ENCODE peak calls at places on chromosome 1, in ten cellular contexts. One of them, this sample, is unnamed.

GRCh38 chr1:93804412-93804811 is 74.6 kb downstream of the DNTTIP2 start:
- DNase-seq in activated CD4-positive, CD25-positive, alpha-beta regulatory T cell: no peak
- DNase-seq in NCI-H2171: no peak
- DNase-seq in AG09319: peak; percentile 78
- DNase-seq in GM23338: no peak
- DNase-seq in T-helper 1 cell: no peak
- DNase-seq in transverse colon: no peak
- DNase-seq in stimulated activated naive CD4-positive, alpha-beta T cell: no peak
- DNase-seq in NCI-H1092 treated with DMSO at 0.1 percent for 48 hours: no peak
- DNase-seq in ELF-1: no peak
- DNase-seq in this sample: no peak

GRCh38 chr1:243884603-243885002 is 34.6 kb upstream of the AKT3 start:
- DNase-seq in transverse colon: no peak
- DNase-seq in stimulated activated naive CD4-positive, alpha-beta T cell: no peak
- DNase-seq in ELF-1: no peak
- DNase-seq in AG09319: no peak
- DNase-seq in GM23338: no peak
- DNase-seq in T-helper 1 cell: no peak
- DNase-seq in NCI-H1092 treated with DMSO at 0.1 percent for 48 hours: no peak
- DNase-seq in NCI-H2171: no peak
- DNase-seq in activated CD4-positive, CD25-positive, alpha-beta regulatory T cell: no peak
- DNase-seq in this sample: no peak

GRCh38 chr1:160834945-160835565 is 27.6 kb downstream of the CD244 start:
- DNase-seq in NCI-H2171: no peak
- DNase-seq in GM23338: peak; percentile 83
- DNase-seq in T-helper 1 cell: peak; percentile 35
- DNase-seq in NCI-H1092 treated with DMSO at 0.1 percent for 48 hours: peak; percentile 4
- DNase-seq in transverse colon: peak; percentile 28
- DNase-seq in AG09319: no peak
- DNase-seq in stimulated activated naive CD4-positive, alpha-beta T cell: peak; percentile 26
- DNase-seq in activated CD4-positive, CD25-positive, alpha-beta regulatory T cell: no peak
- DNase-seq in ELF-1: peak; percentile 15
- DNase-seq in this sample: no peak

GRCh38 chr1:201266774-201267173 is 16.5 kb upstream of the PKP1 start:
- DNase-seq in AG09319: peak; percentile 77
- DNase-seq in GM23338: no peak
- DNase-seq in T-helper 1 cell: no peak
- DNase-seq in activated CD4-positive, CD25-positive, alpha-beta regulatory T cell: no peak
- DNase-seq in transverse colon: no peak
- DNase-seq in NCI-H1092 treated with DMSO at 0.1 percent for 48 hours: no peak
- DNase-seq in stimulated activated naive CD4-positive, alpha-beta T cell: no peak
- DNase-seq in ELF-1: no peak
- DNase-seq in NCI-H2171: no peak
- DNase-seq in this sample: no peak

GRCh38 chr1:3068400-3069361 is at the start of gene PRDM16:
- DNase-seq in GM23338: peak; percentile 78
- DNase-seq in transverse colon: no peak
- DNase-seq in stimulated activated naive CD4-positive, alpha-beta T cell: no peak
- DNase-seq in NCI-H1092 treated with DMSO at 0.1 percent for 48 hours: peak; percentile 3
- DNase-seq in AG09319: peak; percentile 4
- DNase-seq in ELF-1: no peak
- DNase-seq in T-helper 1 cell: no peak
- DNase-seq in activated CD4-positive, CD25-positive, alpha-beta regulatory T cell: no peak
- DNase-seq in NCI-H2171: peak; percentile 66
- DNase-seq in this sample: no peak

GRCh38 chr1:225944951-225945350 is 3.9 kb upstream of the LEFTY2 start:
- DNase-seq in ELF-1: peak; percentile 27
- DNase-seq in NCI-H2171: no peak
- DNase-seq in T-helper 1 cell: no peak
- DNase-seq in stimulated activated naive CD4-positive, alpha-beta T cell: no peak
- DNase-seq in transverse colon: no peak
- DNase-seq in activated CD4-positive, CD25-positive, alpha-beta regulatory T cell: no peak
- DNase-seq in GM23338: no peak
- DNase-seq in AG09319: no peak
- DNase-seq in NCI-H1092 treated with DMSO at 0.1 percent for 48 hours: no peak
- DNase-seq in this sample: no peak

GRCh38 chr1:18557621-18558465 is 72.8 kb upstream of the PAX7 start:
- DNase-seq in activated CD4-positive, CD25-positive, alpha-beta regulatory T cell: no peak
- DNase-seq in transverse colon: peak; percentile 16
- DNase-seq in stimulated activated naive CD4-positive, alpha-beta T cell: no peak
- DNase-seq in NCI-H1092 treated with DMSO at 0.1 percent for 48 hours: peak; percentile 78
- DNase-seq in ELF-1: peak; percentile 92
- DNase-seq in GM23338: peak; percentile 83
- DNase-seq in NCI-H2171: no peak
- DNase-seq in T-helper 1 cell: no peak
- DNase-seq in AG09319: no peak
- DNase-seq in this sample: no peak

GRCh38 chr1:161838885-161839284 is 72.8 kb downstream of the ATF6 start:
- DNase-seq in NCI-H1092 treated with DMSO at 0.1 percent for 48 hours: no peak
- DNase-seq in transverse colon: no peak
- DNase-seq in AG09319: no peak
- DNase-seq in NCI-H2171: no peak
- DNase-seq in stimulated activated naive CD4-positive, alpha-beta T cell: no peak
- DNase-seq in activated CD4-positive, CD25-positive, alpha-beta regulatory T cell: no peak
- DNase-seq in GM23338: no peak
- DNase-seq in ELF-1: no peak
- DNase-seq in T-helper 1 cell: no peak
- DNase-seq in this sample: no peak

GRCh38 chr1:112872551-112872962 is 83.4 kb downstream of the SLC16A1 start:
- DNase-seq in activated CD4-positive, CD25-positive, alpha-beta regulatory T cell: no peak
- DNase-seq in AG09319: no peak
- DNase-seq in GM23338: no peak
- DNase-seq in NCI-H1092 treated with DMSO at 0.1 percent for 48 hours: no peak
- DNase-seq in T-helper 1 cell: no peak
- DNase-seq in NCI-H2171: no peak
- DNase-seq in ELF-1: peak; percentile 81
- DNase-seq in stimulated activated naive CD4-positive, alpha-beta T cell: no peak
- DNase-seq in transverse colon: no peak
- DNase-seq in this sample: no peak

GRCh38 chr1:7560128-7560527 is 211.0 kb upstream of the VAMP3 start:
- DNase-seq in NCI-H1092 treated with DMSO at 0.1 percent for 48 hours: no peak
- DNase-seq in AG09319: no peak
- DNase-seq in stimulated activated naive CD4-positive, alpha-beta T cell: no peak
- DNase-seq in activated CD4-positive, CD25-positive, alpha-beta regulatory T cell: no peak
- DNase-seq in T-helper 1 cell: no peak
- DNase-seq in NCI-H2171: no peak
- DNase-seq in transverse colon: no peak
- DNase-seq in ELF-1: no peak
- DNase-seq in GM23338: no peak
- DNase-seq in this sample: no peak